ENCODE peak calls at places on chromosomes 12 and 14, in six cellular contexts. P is astrocyte, Q is neural progenitor cell, U is HCT116, R is MM.1S, T is IMR-90. M is an unnamed sample.

GRCh38 chr12:105948331-105948730 is 190.4 kb downstream of the NUAK1 start:
- DNase-seq in R (no peak), Q (no peak), P (peak; percentile 86), U (no peak), T (peak; percentile 23), M (peak; percentile 48)

GRCh38 chr14:64249363-64249762 is 44.8 kb downstream of the ESR2 start:
- DNase-seq in T (no peak), R (no peak), Q (no peak), U (no peak), P (no peak), M (no peak)

GRCh38 chr12:72829838-72830237 is 557.7 kb downstream of the TRHDE start:
- DNase-seq in R (no peak), T (no peak), P (no peak), U (no peak), Q (no peak), M (no peak)

GRCh38 chr12:101608301-101609133 is 13.7 kb downstream of the MYBPC1 start:
- DNase-seq in R (no peak), Q (no peak), U (no peak), T (no peak), P (no peak), M (no peak)

GRCh38 chr12:115155665-115156645 is 472.0 kb upstream of the TBX3 start:
- DNase-seq in R (no peak), T (peak; percentile 95), Q (no peak), U (no peak), P (peak; percentile 99), M (peak; percentile 38)

GRCh38 chr14:96631621-96632362 is 129.6 kb downstream of the PAPOLA start:
- DNase-seq in Q (no peak), P (no peak), R (no peak), U (no peak), T (no peak), M (no peak)

GRCh38 chr14:56119221-56119967 is 1.2 kb downstream of the PELI2 start:
- DNase-seq in P (no peak), T (peak; percentile 52), R (no peak), Q (peak; percentile 71), U (no peak), M (peak; percentile 70)

GRCh38 chr12:29543036-29543435 is 45.5 kb upstream of the OVCH1 start:
- DNase-seq in T (no peak), U (no peak), Q (no peak), P (no peak), R (no peak), M (peak; percentile 39)

GRCh38 chr14:104388011-104388521 is 191.5 kb upstream of the C14orf180 start:
- DNase-seq in Q (no peak), R (no peak), P (no peak), U (no peak), T (no peak), M (no peak)

GRCh38 chr14:74491952-74492351 is 1.2 kb downstream of the NPC2 start:
- DNase-seq in P (no peak), T (peak; percentile 40), Q (peak; percentile 50), R (peak; percentile 59), U (no peak), M (peak; percentile 44)

GRCh38 chr14:50311974-50312733 is at the start of the genes DMAC2L and L2HGDH:
- DNase-seq in U (peak; percentile 88), R (peak; percentile 90), P (peak; percentile 83), T (peak; percentile 84), Q (peak; percentile 97), M (peak; percentile 98)

GRCh38 chr14:99211410-99211809 is 60.6 kb downstream of the BCL11B start:
- DNase-seq in R (no peak), P (no peak), T (no peak), Q (no peak), U (no peak), M (no peak)

GRCh38 chr14:24426912-24427536 is 2.4 kb downstream of the CBLN3 start:
- DNase-seq in P (no peak), U (no peak), Q (no peak), R (no peak), T (no peak), M (no peak)

DNA sequence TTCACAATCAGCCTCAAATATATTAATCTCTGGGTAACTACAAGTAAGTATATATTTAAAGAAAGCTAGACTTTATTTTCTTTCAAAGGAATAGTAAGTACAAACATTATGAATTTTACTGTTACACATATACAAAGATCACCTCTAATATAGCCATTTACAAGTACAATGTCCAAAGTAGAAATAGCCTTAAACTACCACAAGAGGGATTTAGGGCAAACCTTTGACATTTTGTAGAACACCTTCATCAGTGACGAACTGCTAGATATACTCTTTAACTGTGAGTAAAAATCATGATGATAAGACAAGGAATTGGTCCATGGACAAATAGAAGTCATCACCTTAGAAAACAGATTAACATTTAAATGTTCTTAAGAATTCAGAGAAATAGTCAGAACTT is 69.8 kb downstream of the CNTN1 start:
- DNase-seq in U (no peak), Q (no peak), R (peak; percentile 88), T (no peak), P (no peak), M (no peak)
- H3K9ac ChIP-seq in U (no peak overlapping the region), Q (no peak overlapping the region), R (peak overlapping the region; percentile 71), T (no peak overlapping the region), P (no peak overlapping the region), M (no peak overlapping the region)

DNA sequence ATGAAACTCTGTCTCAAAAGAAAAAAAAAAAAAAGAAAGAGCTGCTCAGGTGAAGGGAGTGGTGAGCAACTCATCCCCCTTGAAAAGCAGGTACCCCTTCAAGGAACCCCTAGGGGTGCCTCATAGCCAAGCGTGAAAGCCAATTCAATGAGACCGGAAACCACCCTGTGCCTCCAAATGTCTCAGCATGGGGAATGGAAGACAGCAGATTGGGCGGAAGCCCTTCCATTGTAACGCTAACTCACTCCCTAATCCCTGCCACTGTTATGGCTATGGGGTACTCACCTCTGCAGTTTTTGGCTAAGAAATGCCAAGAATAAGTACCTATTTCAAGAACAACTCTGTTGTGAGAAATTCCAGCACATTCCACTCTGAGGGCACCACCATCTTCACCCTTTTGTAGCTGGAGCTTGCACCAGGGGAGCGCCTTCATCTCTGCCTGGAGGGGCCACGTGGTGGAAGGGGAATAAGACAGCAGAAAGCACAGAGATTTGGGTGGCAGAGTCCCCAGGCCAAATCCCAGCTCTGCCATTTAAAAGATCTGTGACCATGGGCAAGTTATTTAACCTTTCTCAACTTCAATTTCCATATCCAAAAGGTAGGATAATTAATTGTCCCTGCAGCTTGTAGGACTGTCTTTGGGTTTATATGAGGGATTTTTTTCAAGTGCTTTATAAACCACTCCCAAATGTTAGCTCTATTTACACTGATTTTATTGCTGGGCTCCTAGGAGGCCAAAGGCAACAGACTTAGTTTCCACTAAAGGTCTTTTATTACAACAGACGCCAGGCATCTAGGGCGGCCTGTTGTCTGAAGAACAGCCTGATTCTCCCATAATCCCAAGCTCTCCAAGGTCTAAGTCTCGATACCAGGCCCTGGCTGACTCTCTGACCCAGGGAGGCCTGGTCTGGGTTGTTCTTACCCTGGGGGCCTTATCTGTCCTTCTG is 63.9 kb downstream of the ITPK1 start:
- DNase-seq in P (no peak), U (no peak), Q (peak; percentile 40), R (no peak), T (no peak), M (no peak)
- H3K4me3 ChIP-seq in P (no peak overlapping the region), U (no peak overlapping the region), Q (no peak overlapping the region), R (no peak overlapping the region), T (no peak overlapping the region), M (no peak overlapping the region)

GRCh38 chr12:93429852-93430251 is 11.9 kb downstream of the UBE2N start:
- DNase-seq in Q (no peak), T (no peak), P (no peak), R (no peak), U (no peak), M (no peak)
- H3K9ac ChIP-seq in Q (no peak overlapping the region), T (no peak overlapping the region), P (no peak overlapping the region), R (no peak overlapping the region), U (no peak overlapping the region), M (no peak overlapping the region)

DNA sequence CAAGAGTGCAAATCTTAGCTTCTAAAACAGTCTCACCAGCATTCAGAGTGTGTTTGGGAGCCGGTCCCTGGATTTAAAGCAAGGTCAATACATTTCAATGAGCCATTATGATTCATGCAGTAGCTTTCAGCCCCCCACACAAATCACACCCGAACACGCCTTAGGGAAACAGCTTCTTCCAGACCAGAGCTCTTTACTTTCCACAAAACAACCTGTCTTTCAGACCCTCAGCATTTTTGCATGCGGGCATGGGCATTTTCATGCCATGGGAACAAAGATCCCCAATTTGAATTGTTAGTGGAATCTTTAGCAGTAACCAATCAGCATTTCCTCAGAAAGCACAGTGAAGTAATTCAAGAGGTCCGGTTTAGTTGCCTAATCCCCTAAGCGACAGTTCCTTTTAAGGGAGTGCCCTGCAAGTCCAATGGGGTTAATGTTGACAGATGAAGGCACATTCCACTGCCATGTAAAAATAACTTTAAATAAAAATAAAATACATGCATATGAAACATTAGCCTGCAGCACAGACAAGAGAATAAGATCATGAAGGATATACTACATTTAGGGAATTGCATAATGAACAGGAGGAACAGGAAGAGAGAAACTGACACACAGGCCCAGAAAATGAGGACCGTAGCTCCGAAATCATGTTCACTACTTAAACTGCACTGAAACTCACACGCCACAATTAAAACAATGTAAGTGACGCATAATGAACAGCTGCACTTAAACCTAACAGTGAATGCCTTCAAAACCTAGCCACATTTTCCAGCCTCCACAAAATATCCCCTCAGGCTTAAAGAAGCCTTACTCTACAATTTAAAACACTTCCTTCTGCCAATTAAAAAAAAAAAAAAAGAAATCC is 4.0 kb downstream of the VPS37B start:
- DNase-seq in Q (peak; percentile 64), R (peak; percentile 48), P (peak; percentile 82), T (peak; percentile 88), U (no peak), M (peak; percentile 74)
- H3K4me3 ChIP-seq in Q (peak overlapping the region; percentile 34), R (peak overlapping the region; percentile 83), P (peak overlapping the region; percentile 46), T (peak overlapping the region; percentile 19), U (peak overlapping the region; percentile 3), M (peak overlapping the region; percentile 69)

GRCh38 chr12:62731378-62731710 is 203.6 kb downstream of the PPM1H start:
- DNase-seq in U (no peak), T (peak; percentile 18), P (no peak), Q (no peak), R (no peak), M (peak; percentile 53)
- H3K9ac ChIP-seq in U (peak overlapping the region; percentile 56), T (peak overlapping the region; percentile 38), P (peak overlapping the region; percentile 74), Q (no peak overlapping the region), R (no peak overlapping the region), M (peak overlapping the region; percentile 82)

GRCh38 chr14:91405241-91405721 is 12.3 kb downstream of the CCDC88C start:
- DNase-seq in U (no peak), Q (no peak), P (no peak), R (no peak), T (no peak), M (no peak)
- H3K4me3 ChIP-seq in U (no peak overlapping the region), Q (no peak overlapping the region), P (no peak overlapping the region), R (no peak overlapping the region), T (no peak overlapping the region), M (no peak overlapping the region)

M was measured in adipocyte.